ENCODE peak calls at places on chromosomes 2 and 18, in six cellular contexts. One of them, this sample, is unnamed.

GRCh38 chr2:29741132-29741531 is 180.3 kb downstream of the ALK start:
- DNase-seq in esophagus muscularis mucosa: no peak
- DNase-seq in left colon: no peak
- DNase-seq in stimulated activated naive CD4-positive, alpha-beta T cell: no peak
- DNase-seq in iris pigment epithelial cell: no peak
- DNase-seq in stimulated activated naive CD8-positive, alpha-beta T cell treated with anti-CD3 and anti-CD28 coated beads, Interleukin-15, amount 100 ng/mL, for 72 hours: no peak
- DNase-seq in this sample: no peak

GRCh38 chr2:57936216-57936615 is 110.4 kb upstream of the VRK2 start:
- DNase-seq in stimulated activated naive CD4-positive, alpha-beta T cell: no peak
- DNase-seq in iris pigment epithelial cell: peak; percentile 37
- DNase-seq in stimulated activated naive CD8-positive, alpha-beta T cell treated with anti-CD3 and anti-CD28 coated beads, Interleukin-15, amount 100 ng/mL, for 72 hours: no peak
- DNase-seq in left colon: no peak
- DNase-seq in esophagus muscularis mucosa: no peak
- DNase-seq in this sample: no peak

GRCh38 chr18:34493566-34494358 is 216.3 kb upstream of the DTNA start:
- DNase-seq in iris pigment epithelial cell: peak; percentile 2
- DNase-seq in esophagus muscularis mucosa: no peak
- DNase-seq in stimulated activated naive CD8-positive, alpha-beta T cell treated with anti-CD3 and anti-CD28 coated beads, Interleukin-15, amount 100 ng/mL, for 72 hours: peak; percentile 8
- DNase-seq in left colon: no peak
- DNase-seq in stimulated activated naive CD4-positive, alpha-beta T cell: no peak
- DNase-seq in this sample: no peak

GRCh38 chr18:47285456-47285855 is 34.0 kb upstream of the SKOR2 start:
- DNase-seq in stimulated activated naive CD8-positive, alpha-beta T cell treated with anti-CD3 and anti-CD28 coated beads, Interleukin-15, amount 100 ng/mL, for 72 hours: no peak
- DNase-seq in iris pigment epithelial cell: no peak
- DNase-seq in stimulated activated naive CD4-positive, alpha-beta T cell: no peak
- DNase-seq in esophagus muscularis mucosa: peak; percentile 42
- DNase-seq in left colon: no peak
- DNase-seq in this sample: no peak

GRCh38 chr2:174606336-174606735 is 8.7 kb upstream of the WIPF1 start:
- DNase-seq in left colon: no peak
- DNase-seq in esophagus muscularis mucosa: no peak
- DNase-seq in iris pigment epithelial cell: peak; percentile 89
- DNase-seq in stimulated activated naive CD8-positive, alpha-beta T cell treated with anti-CD3 and anti-CD28 coated beads, Interleukin-15, amount 100 ng/mL, for 72 hours: peak; percentile 65
- DNase-seq in stimulated activated naive CD4-positive, alpha-beta T cell: no peak
- DNase-seq in this sample: no peak

GRCh38 chr18:49486617-49486958 is 446 bp downstream of the C18orf32 start:
- DNase-seq in stimulated activated naive CD4-positive, alpha-beta T cell: no peak
- DNase-seq in esophagus muscularis mucosa: no peak
- DNase-seq in stimulated activated naive CD8-positive, alpha-beta T cell treated with anti-CD3 and anti-CD28 coated beads, Interleukin-15, amount 100 ng/mL, for 72 hours: no peak
- DNase-seq in left colon: no peak
- DNase-seq in iris pigment epithelial cell: no peak
- DNase-seq in this sample: no peak

GRCh38 chr18:8988262-8988871 is 114.1 kb upstream of the NDUFV2 start:
- DNase-seq in left colon: peak; percentile 49
- DNase-seq in stimulated activated naive CD8-positive, alpha-beta T cell treated with anti-CD3 and anti-CD28 coated beads, Interleukin-15, amount 100 ng/mL, for 72 hours: peak; percentile 50
- DNase-seq in iris pigment epithelial cell: peak; percentile 61
- DNase-seq in esophagus muscularis mucosa: no peak
- DNase-seq in stimulated activated naive CD4-positive, alpha-beta T cell: peak; percentile 39
- DNase-seq in this sample: peak; percentile 88

GRCh38 chr18:58682429-58683069 is 11.3 kb downstream of the MALT1 start:
- DNase-seq in stimulated activated naive CD4-positive, alpha-beta T cell: no peak
- DNase-seq in left colon: peak; percentile 52
- DNase-seq in stimulated activated naive CD8-positive, alpha-beta T cell treated with anti-CD3 and anti-CD28 coated beads, Interleukin-15, amount 100 ng/mL, for 72 hours: no peak
- DNase-seq in iris pigment epithelial cell: peak; percentile 88
- DNase-seq in esophagus muscularis mucosa: peak; percentile 80
- DNase-seq in this sample: no peak

GRCh38 chr2:176122633-176123482 is at the start of gene HOXD9:
- DNase-seq in stimulated activated naive CD4-positive, alpha-beta T cell: peak; percentile 10
- DNase-seq in stimulated activated naive CD8-positive, alpha-beta T cell treated with anti-CD3 and anti-CD28 coated beads, Interleukin-15, amount 100 ng/mL, for 72 hours: peak; percentile 29
- DNase-seq in left colon: peak; percentile 69
- DNase-seq in iris pigment epithelial cell: no peak
- DNase-seq in esophagus muscularis mucosa: no peak
- DNase-seq in this sample: peak; percentile 31

GRCh38 chr18:42745171-42745570 is 370.3 kb downstream of the RIT2 start:
- DNase-seq in stimulated activated naive CD4-positive, alpha-beta T cell: no peak
- DNase-seq in left colon: no peak
- DNase-seq in iris pigment epithelial cell: no peak
- DNase-seq in esophagus muscularis mucosa: no peak
- DNase-seq in stimulated activated naive CD8-positive, alpha-beta T cell treated with anti-CD3 and anti-CD28 coated beads, Interleukin-15, amount 100 ng/mL, for 72 hours: no peak
- DNase-seq in this sample: no peak

GRCh38 chr2:196268538-196269338 is 97.4 kb upstream of the STK17B start:
- DNase-seq in stimulated activated naive CD8-positive, alpha-beta T cell treated with anti-CD3 and anti-CD28 coated beads, Interleukin-15, amount 100 ng/mL, for 72 hours: peak; percentile 39
- DNase-seq in iris pigment epithelial cell: peak; percentile 68
- DNase-seq in stimulated activated naive CD4-positive, alpha-beta T cell: no peak
- DNase-seq in left colon: peak; percentile 34
- DNase-seq in esophagus muscularis mucosa: no peak
- DNase-seq in this sample: no peak

GRCh38 chr2:105741216-105741615 is 3.5 kb upstream of the NCK2 start:
- DNase-seq in stimulated activated naive CD4-positive, alpha-beta T cell: no peak
- DNase-seq in iris pigment epithelial cell: no peak
- DNase-seq in stimulated activated naive CD8-positive, alpha-beta T cell treated with anti-CD3 and anti-CD28 coated beads, Interleukin-15, amount 100 ng/mL, for 72 hours: no peak
- DNase-seq in esophagus muscularis mucosa: no peak
- DNase-seq in left colon: no peak
- DNase-seq in this sample: no peak

GRCh38 chr2:189633392-189633811 is 27.9 kb upstream of the ASNSD1 start:
- DNase-seq in iris pigment epithelial cell: no peak
- DNase-seq in left colon: no peak
- DNase-seq in stimulated activated naive CD8-positive, alpha-beta T cell treated with anti-CD3 and anti-CD28 coated beads, Interleukin-15, amount 100 ng/mL, for 72 hours: no peak
- DNase-seq in esophagus muscularis mucosa: no peak
- DNase-seq in stimulated activated naive CD4-positive, alpha-beta T cell: no peak
- DNase-seq in this sample: no peak

GRCh38 chr2:60738679-60739078 is 17.4 kb upstream of the PAPOLG start:
- DNase-seq in esophagus muscularis mucosa: no peak
- DNase-seq in iris pigment epithelial cell: no peak
- DNase-seq in left colon: no peak
- DNase-seq in stimulated activated naive CD4-positive, alpha-beta T cell: no peak
- DNase-seq in stimulated activated naive CD8-positive, alpha-beta T cell treated with anti-CD3 and anti-CD28 coated beads, Interleukin-15, amount 100 ng/mL, for 72 hours: no peak
- DNase-seq in this sample: no peak

GRCh38 chr2:64478036-64478435 is 24.1 kb downstream of the LGALSL start:
- DNase-seq in left colon: no peak
- DNase-seq in stimulated activated naive CD8-positive, alpha-beta T cell treated with anti-CD3 and anti-CD28 coated beads, Interleukin-15, amount 100 ng/mL, for 72 hours: no peak
- DNase-seq in esophagus muscularis mucosa: no peak
- DNase-seq in stimulated activated naive CD4-positive, alpha-beta T cell: no peak
- DNase-seq in iris pigment epithelial cell: no peak
- DNase-seq in this sample: no peak

GRCh38 chr2:141496805-141497204 is 634.0 kb downstream of the LRP1B start:
- DNase-seq in left colon: no peak
- DNase-seq in stimulated activated naive CD4-positive, alpha-beta T cell: no peak
- DNase-seq in iris pigment epithelial cell: peak; percentile 63
- DNase-seq in stimulated activated naive CD8-positive, alpha-beta T cell treated with anti-CD3 and anti-CD28 coated beads, Interleukin-15, amount 100 ng/mL, for 72 hours: no peak
- DNase-seq in esophagus muscularis mucosa: no peak
- DNase-seq in this sample: no peak

GRCh38 chr2:149348291-149348690 is 17.9 kb downstream of the LYPD6 start:
- DNase-seq in left colon: no peak
- DNase-seq in stimulated activated naive CD8-positive, alpha-beta T cell treated with anti-CD3 and anti-CD28 coated beads, Interleukin-15, amount 100 ng/mL, for 72 hours: no peak
- DNase-seq in esophagus muscularis mucosa: peak; percentile 74
- DNase-seq in iris pigment epithelial cell: no peak
- DNase-seq in stimulated activated naive CD4-positive, alpha-beta T cell: no peak
- DNase-seq in this sample: no peak

GRCh38 chr2:164841719-164842623 is at the start of gene COBLL1:
- DNase-seq in stimulated activated naive CD4-positive, alpha-beta T cell: no peak
- DNase-seq in stimulated activated naive CD8-positive, alpha-beta T cell treated with anti-CD3 and anti-CD28 coated beads, Interleukin-15, amount 100 ng/mL, for 72 hours: peak; percentile 26
- DNase-seq in esophagus muscularis mucosa: peak; percentile 93
- DNase-seq in iris pigment epithelial cell: peak; percentile 69
- DNase-seq in left colon: peak; percentile 83
- DNase-seq in this sample: peak; percentile 40

GRCh38 chr2:177187631-177188312 is 24.8 kb upstream of the HNRNPA3 start:
- DNase-seq in esophagus muscularis mucosa: no peak
- DNase-seq in stimulated activated naive CD4-positive, alpha-beta T cell: no peak
- DNase-seq in iris pigment epithelial cell: peak; percentile 48
- DNase-seq in left colon: peak; percentile 49
- DNase-seq in stimulated activated naive CD8-positive, alpha-beta T cell treated with anti-CD3 and anti-CD28 coated beads, Interleukin-15, amount 100 ng/mL, for 72 hours: no peak
- DNase-seq in this sample: no peak

GRCh38 chr2:74036450-74037175 is 51.9 kb downstream of the TET3 start:
- DNase-seq in esophagus muscularis mucosa: no peak
- DNase-seq in iris pigment epithelial cell: no peak
- DNase-seq in left colon: no peak
- DNase-seq in stimulated activated naive CD8-positive, alpha-beta T cell treated with anti-CD3 and anti-CD28 coated beads, Interleukin-15, amount 100 ng/mL, for 72 hours: no peak
- DNase-seq in stimulated activated naive CD4-positive, alpha-beta T cell: no peak
- DNase-seq in this sample: no peak

GRCh38 chr2:108268001-108268400 is 20.7 kb upstream of the SULT1C2 start:
- DNase-seq in stimulated activated naive CD4-positive, alpha-beta T cell: no peak
- DNase-seq in esophagus muscularis mucosa: no peak
- DNase-seq in stimulated activated naive CD8-positive, alpha-beta T cell treated with anti-CD3 and anti-CD28 coated beads, Interleukin-15, amount 100 ng/mL, for 72 hours: no peak
- DNase-seq in left colon: no peak
- DNase-seq in iris pigment epithelial cell: peak; percentile 93
- DNase-seq in this sample: no peak

GRCh38 chr2:201127570-201127969 is 11.6 kb downstream of the CFLAR start:
- DNase-seq in esophagus muscularis mucosa: no peak
- DNase-seq in stimulated activated naive CD4-positive, alpha-beta T cell: no peak
- DNase-seq in iris pigment epithelial cell: peak; percentile 71
- DNase-seq in left colon: no peak
- DNase-seq in stimulated activated naive CD8-positive, alpha-beta T cell treated with anti-CD3 and anti-CD28 coated beads, Interleukin-15, amount 100 ng/mL, for 72 hours: peak; percentile 72
- DNase-seq in this sample: peak; percentile 93

GRCh38 chr2:28696261-28696660 is 55.4 kb upstream of the PPP1CB start:
- DNase-seq in stimulated activated naive CD4-positive, alpha-beta T cell: no peak
- DNase-seq in iris pigment epithelial cell: no peak
- DNase-seq in left colon: no peak
- DNase-seq in esophagus muscularis mucosa: no peak
- DNase-seq in stimulated activated naive CD8-positive, alpha-beta T cell treated with anti-CD3 and anti-CD28 coated beads, Interleukin-15, amount 100 ng/mL, for 72 hours: no peak
- DNase-seq in this sample: no peak

GRCh38 chr2:233065954-233066470 is 5.9 kb downstream of the INPP5D start:
- DNase-seq in esophagus muscularis mucosa: no peak
- DNase-seq in iris pigment epithelial cell: no peak
- DNase-seq in stimulated activated naive CD4-positive, alpha-beta T cell: no peak
- DNase-seq in left colon: no peak
- DNase-seq in stimulated activated naive CD8-positive, alpha-beta T cell treated with anti-CD3 and anti-CD28 coated beads, Interleukin-15, amount 100 ng/mL, for 72 hours: no peak
- DNase-seq in this sample: no peak

GRCh38 chr18:58785171-58785805 is 79.4 kb upstream of the ZNF532 start:
- DNase-seq in stimulated activated naive CD4-positive, alpha-beta T cell: no peak
- DNase-seq in left colon: peak; percentile 58
- DNase-seq in iris pigment epithelial cell: peak; percentile 73
- DNase-seq in stimulated activated naive CD8-positive, alpha-beta T cell treated with anti-CD3 and anti-CD28 coated beads, Interleukin-15, amount 100 ng/mL, for 72 hours: no peak
- DNase-seq in esophagus muscularis mucosa: no peak
- DNase-seq in this sample: peak; percentile 48

GRCh38 chr2:197163755-197164753 is 146.5 kb downstream of the ANKRD44 start:
- DNase-seq in left colon: no peak
- DNase-seq in esophagus muscularis mucosa: no peak
- DNase-seq in iris pigment epithelial cell: no peak
- DNase-seq in stimulated activated naive CD4-positive, alpha-beta T cell: no peak
- DNase-seq in stimulated activated naive CD8-positive, alpha-beta T cell treated with anti-CD3 and anti-CD28 coated beads, Interleukin-15, amount 100 ng/mL, for 72 hours: no peak
- DNase-seq in this sample: no peak

GRCh38 chr2:8685697-8686358 is 4.0 kb downstream of the ID2 start:
- DNase-seq in left colon: peak; percentile 40
- DNase-seq in esophagus muscularis mucosa: no peak
- DNase-seq in iris pigment epithelial cell: no peak
- DNase-seq in stimulated activated naive CD8-positive, alpha-beta T cell treated with anti-CD3 and anti-CD28 coated beads, Interleukin-15, amount 100 ng/mL, for 72 hours: peak; percentile 83
- DNase-seq in stimulated activated naive CD4-positive, alpha-beta T cell: peak; percentile 68
- DNase-seq in this sample: peak; percentile 44

GRCh38 chr2:75055820-75056675 is 97.6 kb downstream of the POLE4 start:
- DNase-seq in left colon: no peak
- DNase-seq in stimulated activated naive CD8-positive, alpha-beta T cell treated with anti-CD3 and anti-CD28 coated beads, Interleukin-15, amount 100 ng/mL, for 72 hours: no peak
- DNase-seq in stimulated activated naive CD4-positive, alpha-beta T cell: no peak
- DNase-seq in iris pigment epithelial cell: peak; percentile 35
- DNase-seq in esophagus muscularis mucosa: no peak
- DNase-seq in this sample: no peak

GRCh38 chr2:97931118-97931850 is 64.5 kb downstream of the TMEM131 start:
- DNase-seq in stimulated activated naive CD4-positive, alpha-beta T cell: no peak
- DNase-seq in left colon: no peak
- DNase-seq in esophagus muscularis mucosa: no peak
- DNase-seq in stimulated activated naive CD8-positive, alpha-beta T cell treated with anti-CD3 and anti-CD28 coated beads, Interleukin-15, amount 100 ng/mL, for 72 hours: no peak
- DNase-seq in iris pigment epithelial cell: no peak
- DNase-seq in this sample: no peak